ENCODE peak calls at places on chromosomes 12 and 14, in eight cellular contexts. J is HL-60, N is IMR-90, Z is HepG2, B is adrenal gland, U is heart right ventricle, S is astrocyte of the spinal cord, D is MCF 10A. W is an unnamed sample.
A peak's percentile ranks its signal among the peaks of the same experiment; 100 is the strongest.

GRCh38 chr14:80988742-80989429 is 33.5 kb downstream of the TSHR start:
- DNase-seq in Z (no peak), N (peak; percentile 30), J (no peak), D (peak; percentile 13), S (no peak), U (no peak), B (no peak), W (no peak)

GRCh38 chr12:100716949-100717732 is 77.4 kb upstream of the ANO4 start:
- DNase-seq in S (peak; percentile 7), U (peak; percentile 20), D (no peak), B (no peak), Z (no peak), N (no peak), J (no peak), W (no peak)

GRCh38 chr14:81023095-81023710 is 67.8 kb downstream of the TSHR start:
- DNase-seq in J (no peak), Z (no peak), B (no peak), U (no peak), N (no peak), D (no peak), S (no peak), W (no peak)

GRCh38 chr12:109927622-109928021 is 27.5 kb downstream of the TCHP start:
- DNase-seq in D (peak; percentile 67), U (no peak), N (peak; percentile 41), J (no peak), S (no peak), B (peak; percentile 36), Z (peak; percentile 44), W (no peak)

GRCh38 chr14:99136047-99136400 is 136.0 kb downstream of the BCL11B start:
- DNase-seq in S (no peak), Z (no peak), N (no peak), B (no peak), J (no peak), U (no peak), D (no peak), W (no peak)

GRCh38 chr12:45989277-45989856 is 1.0 kb downstream of the SCAF11 start:
- DNase-seq in J (peak; percentile 28), N (peak; percentile 26), D (peak; percentile 66), B (no peak), S (no peak), U (no peak), Z (no peak), W (no peak)

GRCh38 chr12:117854339-117855012 is 114.3 kb downstream of the KSR2 start:
- DNase-seq in N (peak; percentile 23), U (no peak), J (peak; percentile 59), S (peak; percentile 37), D (peak; percentile 77), B (peak; percentile 15), Z (peak; percentile 38), W (no peak)

GRCh38 chr12:78261901-78262300 is 431.2 kb downstream of the NAV3 start:
- DNase-seq in B (no peak), J (no peak), N (no peak), D (no peak), Z (no peak), S (no peak), U (no peak), W (no peak)

GRCh38 chr14:52312872-52313492 is 1.1 kb upstream of the PTGER2 start:
- DNase-seq in J (no peak), Z (no peak), S (no peak), U (no peak), N (peak; percentile 58), B (no peak), D (no peak), W (no peak)

GRCh38 chr12:45034861-45035265 is 16.0 kb downstream of the DBX2 start:
- DNase-seq in S (no peak), D (no peak), U (no peak), B (no peak), N (no peak), Z (no peak), J (no peak), W (no peak)

GRCh38 chr12:121955258-121956040 is 37.1 kb downstream of the CFAP251 start:
- DNase-seq in J (no peak), B (no peak), D (peak; percentile 31), U (no peak), Z (no peak), S (peak; percentile 24), N (peak; percentile 41), W (no peak)

GRCh38 chr12:121719926-121720414 is 7.4 kb downstream of the TMEM120B start:
- DNase-seq in D (peak; percentile 45), N (peak; percentile 93), U (no peak), S (peak; percentile 85), B (no peak), J (no peak), Z (no peak), W (no peak)

GRCh38 chr14:24195186-24196070 is at the start of gene TM9SF1:
- DNase-seq in J (peak; percentile 88), U (peak; percentile 90), S (peak; percentile 92), B (peak; percentile 87), D (peak; percentile 84), N (peak; percentile 87), Z (peak; percentile 93), W (peak; percentile 91)

GRCh38 chr14:55352201-55352600 is 59.4 kb downstream of the ATG14 start:
- DNase-seq in N (no peak), D (no peak), J (no peak), S (no peak), B (no peak), U (no peak), Z (no peak), W (no peak)

GRCh38 chr14:94769413-94770250 is at the start of gene GSC:
- DNase-seq in U (peak; percentile 42), S (peak; percentile 37), D (no peak), B (no peak), J (peak; percentile 4), Z (no peak), N (peak; percentile 5), W (no peak)

GRCh38 chr12:116160196-116160595 is 117.3 kb downstream of the MED13L start:
- DNase-seq in S (no peak), Z (no peak), N (peak; percentile 57), B (no peak), D (peak; percentile 77), U (no peak), J (no peak), W (no peak)

GRCh38 chr12:19131020-19131431 is 1.5 kb downstream of the PLEKHA5 start:
- DNase-seq in B (peak; percentile 32), N (peak; percentile 60), Z (peak; percentile 41), J (no peak), S (peak; percentile 56), U (no peak), D (peak; percentile 74), W (no peak)

GRCh38 chr14:90649557-90650135 is 166.6 kb downstream of the TTC7B start:
- DNase-seq in Z (no peak), U (no peak), J (no peak), N (no peak), S (no peak), D (no peak), B (no peak), W (no peak)

GRCh38 chr14:90651976-90652560 is 164.2 kb downstream of the TTC7B start:
- DNase-seq in Z (no peak), B (no peak), D (no peak), S (no peak), U (no peak), J (no peak), N (no peak), W (no peak)

GRCh38 chr14:90652626-90653025 is 163.6 kb downstream of the TTC7B start:
- DNase-seq in S (no peak), B (no peak), U (no peak), J (no peak), Z (no peak), D (no peak), N (no peak), W (no peak)

GRCh38 chr14:90649096-90649495 is 167.1 kb downstream of the TTC7B start:
- DNase-seq in S (peak; percentile 81), D (no peak), Z (no peak), N (peak; percentile 61), U (no peak), J (no peak), B (no peak), W (no peak)

DNA sequence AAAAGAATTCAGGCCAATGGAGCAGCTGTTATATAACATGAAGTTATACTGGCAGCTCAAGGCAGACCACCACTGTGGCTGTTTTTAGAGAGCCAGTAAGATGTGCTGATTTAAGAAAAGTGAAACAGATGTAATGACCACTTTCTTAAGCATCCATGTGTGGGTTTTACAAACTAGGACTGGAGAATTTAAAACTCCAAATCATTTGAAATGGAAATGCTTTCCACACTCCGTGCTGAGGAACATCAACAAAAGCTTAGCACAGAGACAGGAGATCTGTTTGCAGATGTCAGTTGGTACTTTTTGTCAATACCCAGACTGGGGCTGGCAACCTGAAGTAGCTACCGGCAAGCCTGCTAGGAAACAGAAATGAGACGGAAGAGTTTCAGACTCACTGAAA is 164.8 kb downstream of the TTC7B start:
- DNase-seq in J (no peak), B (no peak), Z (no peak), U (no peak), N (no peak), S (no peak), D (no peak), W (no peak)
- TF ChIP-seq CTCF in J (no peak), B (no peak), Z (no peak), U (no peak), N (no peak), S (no peak), D (no peak), W (no peak)

GRCh38 chr14:103041464-103041863 is 15.9 kb downstream of the CDC42BPB start:
- DNase-seq in U (no peak), N (no peak), Z (no peak), J (no peak), S (no peak), D (no peak), B (no peak), W (no peak)
- TF ChIP-seq CTCF in U (no peak), N (no peak), Z (no peak), J (no peak), S (no peak), D (no peak), B (no peak), W (no peak)

GRCh38 chr14:88729159-88729558 is 63.6 kb downstream of the EML5 start:
- DNase-seq in N (peak; percentile 4), J (no peak), D (peak; percentile 3), B (no peak), S (no peak), Z (no peak), U (no peak), W (no peak)
- TF ChIP-seq CTCF in N (peak; percentile 34), J (no peak), D (no peak), B (peak; percentile 12), S (peak; percentile 43), Z (no peak), U (no peak), W (no peak)

DNA sequence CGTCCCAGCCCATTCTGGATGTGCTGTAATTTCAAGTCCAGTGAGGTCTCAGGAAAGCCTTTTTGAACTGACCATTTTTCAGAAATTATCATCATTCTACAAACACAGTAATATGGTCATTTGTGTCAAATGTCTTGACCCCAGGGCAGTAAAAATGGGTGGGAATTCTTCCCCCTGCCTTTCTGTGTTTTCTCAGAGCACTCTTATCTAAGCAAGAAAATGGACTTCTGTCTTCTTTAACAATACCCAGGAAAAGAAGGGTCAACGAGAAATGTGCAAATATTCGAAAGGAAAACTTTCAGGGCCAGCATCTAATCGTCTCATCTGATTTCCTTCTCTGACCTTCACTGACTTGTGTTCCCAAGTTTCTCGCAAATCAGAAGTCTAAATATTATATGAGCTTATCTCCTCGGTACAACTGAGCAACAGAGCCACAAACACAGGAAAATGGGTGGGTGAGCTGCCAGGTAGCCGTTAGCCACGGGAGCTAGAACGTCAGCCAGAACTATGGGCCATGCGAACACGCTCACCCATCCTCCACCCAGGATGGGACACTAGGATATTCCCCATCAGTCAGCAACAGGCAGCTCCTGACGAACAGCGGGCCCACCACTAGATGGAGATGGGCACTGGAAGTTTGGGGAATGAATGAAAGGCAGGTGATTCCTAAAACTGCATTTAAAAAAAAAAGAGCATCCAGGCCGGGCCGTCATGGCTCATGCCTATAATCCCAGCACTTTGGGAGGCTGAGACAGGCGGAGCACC is 57.1 kb downstream of the VWF start:
- DNase-seq in U (no peak), Z (peak; percentile 56), S (no peak), B (peak; percentile 33), N (peak; percentile 28), J (no peak), D (peak; percentile 62), W (no peak)
- TF ChIP-seq CTCF in U (no peak), Z (peak; percentile 73), S (peak; percentile 61), B (peak; percentile 51), N (peak; percentile 39), J (no peak), D (peak; percentile 18), W (no peak)